ENCODE peak calls at places on chromosomes 4 and X, in eight cellular contexts. Y is cardiac fibroblast; K is spleen; G is stimulated activated naive CD8-positive, alpha-beta T cell treated with anti-CD3 and anti-CD28 coated beads, Interleukin-15, amount 100 ng/mL, for 72 hours; Z is left cardiac atrium; V is stimulated activated CD8-positive, alpha-beta memory T cell treated with anti-CD3 and anti-CD28 coated beads, Interleukin-2, amount 100 ng/mL, for 48 hours; F is hypothalamus; M is AG04450. Q is an unnamed sample.

GRCh38 chrX:130086414-130087207 is 23.7 kb downstream of the ELF4 start:
- DNase-seq in Y (no peak), K (peak), G (peak), Z (no peak), V (peak), F (no peak), M (no peak), Q (no peak)

GRCh38 chr4:24472514-24473308 is 111.6 kb downstream of the DHX15 start:
- DNase-seq in Y (peak), K (peak), G (peak), Z (peak), V (no peak), F (peak), M (no peak), Q (peak)

GRCh38 chrX:154096140-154097002 is 1.1 kb downstream of the MECP2 start:
- DNase-seq in Y (no peak), K (no peak), G (peak), Z (no peak), V (no peak), F (no peak), M (no peak), Q (no peak)

GRCh38 chrX:115226929-115227328 is 7.0 kb downstream of the LRCH2 start:
- DNase-seq in Y (peak), K (no peak), G (no peak), Z (no peak), V (no peak), F (no peak), M (no peak), Q (no peak)

GRCh38 chr4:41331224-41331623 is 74.5 kb downstream of the UCHL1 start:
- DNase-seq in Y (no peak), K (no peak), G (no peak), Z (no peak), V (no peak), F (no peak), M (no peak), Q (no peak)

GRCh38 chr4:11529625-11530201 is 101.0 kb upstream of the HS3ST1 start:
- DNase-seq in Y (peak), K (no peak), G (no peak), Z (no peak), V (no peak), F (no peak), M (peak), Q (no peak)

GRCh38 chr4:20299515-20299914 is 47.8 kb downstream of the SLIT2 start:
- DNase-seq in Y (peak), K (no peak), G (no peak), Z (no peak), V (no peak), F (no peak), M (peak), Q (no peak)

GRCh38 chr4:5051210-5051691 is at the start of gene STK32B:
- DNase-seq in Y (peak), K (no peak), G (no peak), Z (peak), V (no peak), F (no peak), M (peak), Q (peak)

GRCh38 chr4:88017516-88018302 is 10.3 kb downstream of the PKD2 start:
- DNase-seq in Y (peak), K (no peak), G (no peak), Z (no peak), V (no peak), F (no peak), M (peak), Q (no peak)

GRCh38 chr4:27702710-27703431 is 842.2 kb downstream of the STIM2 start:
- DNase-seq in Y (no peak), K (no peak), G (no peak), Z (no peak), V (no peak), F (no peak), M (no peak), Q (no peak)

GRCh38 chrX:45771114-45771513 is 570.4 kb upstream of the DIPK2B start:
- DNase-seq in Y (peak), K (no peak), G (no peak), Z (no peak), V (no peak), F (no peak), M (peak), Q (no peak)

GRCh38 chr4:24764305-24764704 is 31.1 kb upstream of the SOD3 start:
- DNase-seq in Y (no peak), K (no peak), G (no peak), Z (no peak), V (no peak), F (no peak), M (no peak), Q (no peak)

GRCh38 chr4:111664546-111664945 is 480.7 kb upstream of the FAM241A start:
- DNase-seq in Y (no peak), K (no peak), G (no peak), Z (no peak), V (no peak), F (no peak), M (no peak), Q (no peak)

GRCh38 chr4:633976-634598 is 8.7 kb downstream of the PDE6B start:
- DNase-seq in Y (no peak), K (peak), G (no peak), Z (no peak), V (no peak), F (no peak), M (no peak), Q (no peak)

GRCh38 chr4:56804551-56804950 is 16.9 kb downstream of the SPINK2 start:
- DNase-seq in Y (peak), K (no peak), G (no peak), Z (no peak), V (no peak), F (no peak), M (no peak), Q (no peak)

GRCh38 chr4:146051724-146052396 is 113.2 kb upstream of the ZNF827 start:
- DNase-seq in Y (peak), K (no peak), G (no peak), Z (no peak), V (no peak), F (no peak), M (peak), Q (no peak)

GRCh38 chr4:30535255-30535654 is 184.9 kb upstream of the PCDH7 start:
- DNase-seq in Y (peak), K (no peak), G (no peak), Z (no peak), V (no peak), F (no peak), M (no peak), Q (no peak)

GRCh38 chrX:1205681-1206611 is 6.5 kb downstream of the CRLF2 start:
- DNase-seq in Y (peak), K (peak), G (peak), Z (no peak), V (no peak), F (no peak), M (no peak), Q (no peak)

GRCh38 chr4:43112139-43112538 is 219.6 kb downstream of the GRXCR1 start:
- DNase-seq in Y (no peak), K (no peak), G (no peak), Z (no peak), V (no peak), F (no peak), M (no peak), Q (no peak)

GRCh38 chrX:153622661-153623309 is 23.8 kb upstream of the CCNQ start:
- DNase-seq in Y (no peak), K (no peak), G (no peak), Z (no peak), V (no peak), F (no peak), M (no peak), Q (no peak)

GRCh38 chr4:102627831-102628523 is 126.8 kb downstream of the NFKB1 start:
- DNase-seq in Y (peak), K (no peak), G (peak), Z (no peak), V (no peak), F (no peak), M (peak), Q (no peak)

GRCh38 chrX:133171962-133172708 is 46.0 kb downstream of the TFDP3 start:
- DNase-seq in Y (peak), K (no peak), G (no peak), Z (no peak), V (no peak), F (no peak), M (no peak), Q (no peak)

GRCh38 chrX:132631579-132632232 is 142.9 kb upstream of the MBNL3 start:
- DNase-seq in Y (peak), K (no peak), G (no peak), Z (no peak), V (no peak), F (no peak), M (no peak), Q (no peak)

GRCh38 chrX:21509912-21510311 is 135.7 kb downstream of the CNKSR2 start:
- DNase-seq in Y (no peak), K (no peak), G (no peak), Z (no peak), V (no peak), F (no peak), M (no peak), Q (no peak)

GRCh38 chr4:38149472-38149871 is 189.3 kb downstream of the PTTG2 start:
- DNase-seq in Y (no peak), K (no peak), G (no peak), Z (no peak), V (no peak), F (no peak), M (no peak), Q (no peak)

GRCh38 chrX:48003367-48003757 is 427 bp downstream of the ZNF182 start:
- DNase-seq in Y (no peak), K (peak), G (no peak), Z (no peak), V (no peak), F (no peak), M (no peak), Q (peak)

GRCh38 chr4:117676153-117676552 is 358.1 kb upstream of the NDST3 start:
- DNase-seq in Y (no peak), K (no peak), G (no peak), Z (no peak), V (no peak), F (no peak), M (no peak), Q (no peak)

GRCh38 chr4:104915864-104916263 is 230.8 kb upstream of the TET2 start:
- DNase-seq in Y (no peak), K (no peak), G (no peak), Z (no peak), V (no peak), F (no peak), M (no peak), Q (no peak)

GRCh38 chrX:8737883-8738282 is 5.9 kb upstream of the ANOS1 start:
- DNase-seq in Y (no peak), K (no peak), G (no peak), Z (no peak), V (no peak), F (no peak), M (no peak), Q (no peak)

GRCh38 chr4:87229979-87230378 is 9.6 kb upstream of the KLHL8 start:
- DNase-seq in Y (no peak), K (no peak), G (no peak), Z (no peak), V (no peak), F (no peak), M (no peak), Q (no peak)

GRCh38 chrX:133045986-133046385 is 50.9 kb downstream of the USP26 start:
- DNase-seq in Y (no peak), K (no peak), G (no peak), Z (no peak), V (no peak), F (no peak), M (no peak), Q (no peak)

GRCh38 chr4:1043658-1044468 is 32.4 kb downstream of the FGFRL1 start:
- DNase-seq in Y (peak), K (peak), G (no peak), Z (peak), V (peak), F (peak), M (peak), Q (peak)

GRCh38 chr4:186096681-186097080 is 7.8 kb upstream of the FAM149A start:
- DNase-seq in Y (no peak), K (no peak), G (no peak), Z (no peak), V (no peak), F (no peak), M (no peak), Q (no peak)